ENCODE peak calls at places on chromosomes 6 and 20, in eight cellular contexts. K is neural progenitor cell, O is endodermal cell, M is fibroblast of pulmonary artery, I is AG10803, Q is IMR-90, Y is heart right ventricle, U is brain microvascular endothelial cell. E is an unnamed sample.

GRCh38 chr6:43492673-43493072 is 15.3 kb downstream of the TJAP1 start:
- DNase-seq in Q (peak), Y (no peak), U (peak), K (no peak), I (peak), M (peak), O (no peak), E (peak)

GRCh38 chr6:151822252-151823111 is 15.0 kb downstream of the ESR1 start:
- DNase-seq in U (no peak), K (no peak), Q (no peak), O (no peak), M (no peak), I (no peak), Y (no peak), E (no peak)

GRCh38 chr6:84618046-84618752 is 146.2 kb downstream of the TBX18 start:
- DNase-seq in I (peak), K (no peak), M (peak), Q (peak), U (peak), O (no peak), Y (no peak), E (peak)

GRCh38 chr6:156924241-156924640 is 147.1 kb downstream of the ARID1B start:
- DNase-seq in Q (no peak), Y (no peak), U (no peak), K (no peak), I (no peak), O (no peak), M (no peak), E (no peak)

GRCh38 chr6:156953125-156953477 is 175.9 kb downstream of the ARID1B start:
- DNase-seq in O (no peak), Q (no peak), U (no peak), M (peak), I (no peak), K (no peak), Y (no peak), E (no peak)

GRCh38 chr6:37653933-37654565 is 43.6 kb downstream of the MDGA1 start:
- DNase-seq in I (no peak), K (no peak), O (peak), U (peak), M (peak), Y (no peak), Q (peak), E (peak)

GRCh38 chr20:48674461-48674860 is 153.3 kb downstream of the PREX1 start:
- DNase-seq in O (no peak), M (no peak), U (no peak), K (no peak), Q (no peak), I (no peak), Y (no peak), E (no peak)

GRCh38 chr6:24990227-24990843 is 54.6 kb upstream of the RIPOR2 start:
- DNase-seq in K (no peak), U (peak), O (peak), Y (no peak), I (peak), Q (peak), M (peak), E (peak)

GRCh38 chr20:5918856-5919633 is 31.3 kb downstream of the TRMT6 start:
- DNase-seq in K (no peak), U (peak), I (peak), O (peak), Y (no peak), M (peak), Q (peak), E (peak)

GRCh38 chr6:514396-514973 is 122.9 kb downstream of the IRF4 start:
- DNase-seq in U (no peak), K (no peak), I (no peak), Q (no peak), M (no peak), Y (no peak), O (peak), E (no peak)

GRCh38 chr20:49230575-49231211 is 11.5 kb downstream of the DDX27 start:
- DNase-seq in M (no peak), Y (peak), I (peak), O (no peak), K (no peak), Q (peak), U (no peak), E (no peak)

GRCh38 chr6:162852192-162852591 is 124.4 kb downstream of the PACRG start:
- DNase-seq in Y (no peak), I (no peak), O (no peak), Q (no peak), U (no peak), M (no peak), K (no peak), E (no peak)

GRCh38 chr6:169183233-169183632 is 70.4 kb downstream of the THBS2 start:
- DNase-seq in Q (no peak), O (no peak), K (no peak), U (no peak), Y (no peak), I (no peak), M (no peak), E (no peak)

GRCh38 chr6:3208775-3209113 is 18.7 kb downstream of the TUBB2B start:
- DNase-seq in Q (no peak), O (no peak), I (no peak), U (no peak), K (no peak), Y (no peak), M (no peak), E (no peak)

GRCh38 chr6:3205913-3206312 is 21.5 kb downstream of the TUBB2B start:
- DNase-seq in I (peak), Q (peak), M (peak), K (no peak), U (peak), Y (no peak), O (peak), E (peak)

GRCh38 chr6:3204921-3205320 is 22.5 kb downstream of the TUBB2B start:
- DNase-seq in Y (no peak), U (no peak), I (no peak), O (peak), Q (no peak), K (no peak), M (no peak), E (no peak)

GRCh38 chr6:3208096-3208774 is 19.2 kb downstream of the TUBB2B start:
- DNase-seq in Y (no peak), O (peak), U (peak), M (peak), K (no peak), Q (peak), I (peak), E (peak)

DNA sequence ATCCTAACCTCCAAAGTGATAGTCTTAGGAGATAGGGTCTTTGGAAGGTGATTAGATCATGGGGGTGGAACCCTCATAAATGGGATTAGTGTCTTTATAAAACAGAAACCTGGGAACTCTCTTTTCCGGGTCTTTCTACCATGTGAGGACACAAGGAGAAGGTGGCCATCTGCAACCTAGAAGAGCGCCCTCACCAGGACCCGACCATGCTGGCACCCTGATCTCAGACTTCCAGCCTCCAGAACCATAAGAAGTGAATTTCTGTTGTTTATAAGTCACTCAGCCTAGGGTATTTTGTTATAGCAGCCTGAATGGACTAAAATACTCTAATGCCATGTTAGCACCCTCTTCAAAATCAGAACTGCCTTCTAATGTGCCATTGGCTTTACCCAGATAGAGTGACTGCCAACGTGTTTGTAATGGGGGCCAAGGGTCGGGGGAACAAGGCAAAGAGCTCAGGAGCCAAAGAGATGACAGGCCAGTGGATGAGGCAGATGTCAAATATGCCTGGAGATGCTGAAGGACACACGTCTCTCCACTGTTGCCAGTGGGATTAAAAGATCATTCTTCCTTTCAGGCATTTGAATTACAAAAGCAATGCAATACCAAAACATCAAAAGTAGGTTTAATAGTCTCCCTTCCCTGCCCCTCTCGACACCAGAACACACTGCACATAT is 21.0 kb downstream of the TUBB2B start:
- DNase-seq in K (no peak), U (no peak), M (no peak), Q (no peak), I (no peak), Y (no peak), O (peak), E (no peak)
- H3K4me3 ChIP-seq in K (no peak), U (no peak), M (no peak), Q (no peak), I (no peak), Y (no peak), O (no peak), E (no peak)

DNA sequence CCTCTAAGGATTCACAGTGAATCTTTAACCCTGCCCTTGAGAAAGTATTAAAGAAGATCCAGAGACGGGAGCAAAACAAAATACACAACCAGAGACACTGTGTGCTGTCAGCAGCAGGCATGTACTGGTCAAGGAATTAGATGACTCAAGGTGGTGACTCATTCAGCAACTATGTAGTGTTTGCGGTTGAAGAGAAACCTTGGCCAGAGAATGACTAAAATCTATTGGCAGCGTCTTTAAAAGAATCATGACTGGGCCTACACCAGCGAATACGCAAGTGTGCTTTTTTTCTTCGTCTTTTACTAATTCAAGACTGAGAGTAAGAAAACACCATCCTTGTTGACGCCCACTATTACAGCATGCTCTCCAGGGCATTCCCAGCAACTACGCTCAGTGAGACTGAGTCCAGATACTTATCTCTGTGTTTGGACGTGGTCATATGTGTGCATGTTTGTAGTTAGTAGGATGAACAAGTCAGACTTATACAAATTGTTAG is 72.4 kb upstream of the BACH2 start:
- DNase-seq in M (peak), Q (peak), U (peak), Y (no peak), I (peak), O (peak), K (peak), E (peak)
- TF ChIP-seq CTCF in M (no peak), Q (no peak), U (peak), Y (no peak), I (no peak), O (no peak), K (no peak), E (peak)

DNA sequence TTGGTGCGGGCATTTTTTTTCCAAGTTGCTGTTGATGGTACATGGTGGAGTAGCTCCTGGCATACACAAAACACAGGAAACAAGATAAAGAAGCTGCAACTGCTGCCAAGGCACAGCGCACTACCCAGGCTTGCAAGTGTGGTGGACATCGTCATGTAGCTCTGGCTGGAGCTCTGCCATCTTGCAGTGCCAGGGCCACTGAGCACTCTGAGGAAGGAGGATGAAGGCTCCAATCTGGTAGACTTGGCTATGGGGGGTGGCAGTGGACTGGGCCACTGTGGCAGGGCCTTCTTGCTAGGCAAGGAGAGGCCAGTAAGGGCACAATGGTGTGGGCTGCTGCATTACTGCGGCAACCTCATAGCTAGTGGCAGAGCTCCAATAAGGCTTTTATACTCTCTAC is 263.5 kb downstream of the CENPW start:
- DNase-seq in K (no peak), O (no peak), M (no peak), Y (no peak), I (no peak), U (no peak), Q (no peak), E (no peak)
- H3K4me3 ChIP-seq in K (no peak), O (no peak), M (no peak), Y (no peak), I (no peak), U (no peak), Q (no peak), E (no peak)

DNA sequence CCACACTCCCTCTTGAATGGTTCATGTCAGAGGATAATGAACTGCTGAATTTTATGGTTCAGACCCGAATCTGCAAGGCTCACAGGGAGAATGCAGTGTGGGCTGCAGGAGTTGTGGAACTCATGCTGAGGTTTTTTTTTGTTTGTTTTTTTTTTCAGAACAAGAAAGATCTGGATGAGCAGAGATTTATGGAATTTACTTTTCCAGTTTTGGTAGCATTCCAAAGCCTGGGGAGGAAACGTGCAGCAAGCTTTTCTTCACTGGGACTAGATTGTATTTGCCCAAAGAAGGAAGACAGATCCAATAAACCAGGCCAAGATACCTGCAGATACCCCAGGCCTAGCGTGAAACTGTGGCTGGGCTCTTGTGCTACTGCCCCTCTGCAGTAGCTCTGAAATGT is 223.9 kb upstream of the TAB2 start:
- DNase-seq in I (peak), Y (no peak), K (no peak), U (peak), O (no peak), Q (peak), M (peak), E (peak)
- TF ChIP-seq CTCF in I (no peak), Y (no peak), K (no peak), U (no peak), O (no peak), Q (no peak), M (no peak), E (no peak)

DNA sequence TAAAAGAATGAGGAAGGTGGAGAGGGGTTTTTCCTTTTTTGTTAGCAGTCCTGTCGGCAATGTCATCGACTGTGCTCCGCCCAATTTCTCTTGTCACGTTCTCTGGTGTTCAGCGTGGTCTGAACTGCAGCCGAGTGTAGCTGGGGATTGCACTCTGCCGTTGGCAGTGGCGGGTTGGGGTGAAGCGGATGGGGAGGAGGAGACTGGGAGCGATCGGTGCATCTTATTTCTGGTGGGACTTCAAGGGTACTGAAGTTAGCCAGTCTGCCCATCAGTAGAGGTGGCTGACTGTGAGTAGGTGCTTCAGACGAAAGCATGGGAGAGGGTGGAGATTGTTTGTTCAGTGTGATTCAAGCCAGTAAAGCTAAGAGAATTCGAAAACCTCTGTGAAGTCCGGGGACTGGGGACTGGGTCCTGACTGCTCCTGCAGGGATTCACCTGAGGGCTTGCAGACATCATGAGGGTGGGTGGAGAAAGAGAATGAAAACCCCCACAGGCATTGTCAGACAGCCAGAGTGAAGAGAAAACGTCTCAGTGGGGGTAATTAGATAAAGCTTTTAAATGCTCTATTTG is 5.1 kb downstream of the RREB1 start:
- DNase-seq in Y (peak), I (no peak), M (no peak), O (peak), U (no peak), Q (no peak), K (peak), E (no peak)
- H3K4me3 ChIP-seq in Y (no peak), I (peak), M (no peak), O (peak), U (no peak), Q (no peak), K (peak), E (no peak)

E was measured in fibroblast of mammary gland.